ENCODE peak calls at places on chromosomes 3 and 15, in four cellular contexts. N is HCT116, R is fibroblast of lung, L is neural progenitor cell. B is an unnamed sample.

GRCh38 chr3:136042608-136043221 is 77.2 kb downstream of the PPP2R3A start:
- DNase-seq in N (peak), R (peak), L (peak), B (peak)

GRCh38 chr3:196055683-196056270 is 26.1 kb downstream of the TFRC start:
- DNase-seq in N (no peak), R (peak), L (no peak), B (peak)

GRCh38 chr3:8665407-8665896 is 20.9 kb upstream of the SSUH2 start:
- DNase-seq in N (no peak), R (no peak), L (no peak), B (no peak)

GRCh38 chr3:197600796-197601565 is 45.2 kb upstream of the BDH1 start:
- DNase-seq in N (no peak), R (peak), L (no peak), B (no peak)

GRCh38 chr15:47959617-47960398 is 161.0 kb upstream of the SLC24A5 start:
- DNase-seq in N (no peak), R (no peak), L (no peak), B (peak)

GRCh38 chr3:194380300-194380699 is 10.8 kb upstream of the LRRC15 start:
- DNase-seq in N (no peak), R (no peak), L (no peak), B (no peak)

GRCh38 chr3:12716605-12717121 is 42.4 kb downstream of the TMEM40 start:
- DNase-seq in N (no peak), R (peak), L (no peak), B (no peak)

GRCh38 chr3:112128843-112129727 is 4.0 kb downstream of the GCSAM start:
- DNase-seq in N (no peak), R (peak), L (peak), B (peak)

GRCh38 chr3:141412936-141413354 is 44.6 kb downstream of the ZBTB38 start:
- DNase-seq in N (no peak), R (peak), L (peak), B (peak)

GRCh38 chr3:129592362-129593150 is 13.9 kb downstream of the PLXND1 start:
- DNase-seq in N (no peak), R (peak), L (peak), B (peak)

GRCh38 chr3:43455233-43455632 is 166.6 kb downstream of the ANO10 start:
- DNase-seq in N (peak), R (peak), L (no peak), B (peak)

GRCh38 chr3:49415931-49416601 is 3.8 kb downstream of the TCTA start:
- DNase-seq in N (no peak), R (no peak), L (no peak), B (no peak)

GRCh38 chr3:194687638-194688206 is 2.0 kb downstream of the FAM43A start:
- DNase-seq in N (no peak), R (peak), L (peak), B (peak)

GRCh38 chr15:74432271-74432967 is 1.3 kb downstream of the SEMA7A start:
- DNase-seq in N (no peak), R (no peak), L (peak), B (no peak)

GRCh38 chr3:192409203-192409837 is 318.0 kb downstream of the FGF12 start:
- DNase-seq in N (no peak), R (peak), L (peak), B (peak)

GRCh38 chr3:61841111-61841845 is 279.9 kb downstream of the PTPRG start:
- DNase-seq in N (no peak), R (peak), L (no peak), B (no peak)

GRCh38 chr3:106683931-106684330 is 693.3 kb upstream of the CCDC54 start:
- DNase-seq in N (no peak), R (no peak), L (no peak), B (no peak)

GRCh38 chr3:52291508-52292181 is 4.0 kb downstream of the GLYCTK start:
- DNase-seq in N (no peak), R (no peak), L (peak), B (peak)

GRCh38 chr15:25242957-25243799 is 195.6 kb downstream of the UBE3A start:
- DNase-seq in N (no peak), R (no peak), L (no peak), B (no peak)

GRCh38 chr3:44995142-44995770 is 19.2 kb downstream of the EXOSC7 start:
- DNase-seq in N (no peak), R (peak), L (no peak), B (peak)

GRCh38 chr3:198107840-198108734 is 148.1 kb downstream of the LMLN start:
- DNase-seq in N (no peak), R (peak), L (peak), B (no peak)

GRCh38 chr3:45224824-45225464 is 1.1 kb downstream of the TMEM158 start:
- DNase-seq in N (no peak), R (peak), L (peak), B (peak)

GRCh38 chr3:42772670-42773408 is at the start of gene CCDC13:
- DNase-seq in N (no peak), R (peak), L (peak), B (peak)

GRCh38 chr3:113018461-113019181 is 27.8 kb downstream of the GTPBP8 start:
- DNase-seq in N (no peak), R (peak), L (peak), B (peak)

GRCh38 chr3:136778865-136779264 is 26.7 kb upstream of the STAG1 start:
- DNase-seq in N (no peak), R (no peak), L (no peak), B (no peak)

GRCh38 chr15:27844018-27844666 is 255.0 kb downstream of the OCA2 start:
- DNase-seq in N (no peak), R (peak), L (no peak), B (no peak)

GRCh38 chr3:52110502-52110901 is 43.7 kb downstream of the POC1A start:
- DNase-seq in N (no peak), R (no peak), L (no peak), B (no peak)

GRCh38 chr3:138082085-138082991 is 33.1 kb downstream of the DZIP1L start:
- DNase-seq in N (peak), R (peak), L (no peak), B (peak)

GRCh38 chr15:45703670-45704328 is 69.0 kb downstream of the SQOR start:
- DNase-seq in N (no peak), R (no peak), L (peak), B (peak)
- H3K4me2 ChIP-seq in N (no peak), R (peak), L (peak), B (peak)

DNA sequence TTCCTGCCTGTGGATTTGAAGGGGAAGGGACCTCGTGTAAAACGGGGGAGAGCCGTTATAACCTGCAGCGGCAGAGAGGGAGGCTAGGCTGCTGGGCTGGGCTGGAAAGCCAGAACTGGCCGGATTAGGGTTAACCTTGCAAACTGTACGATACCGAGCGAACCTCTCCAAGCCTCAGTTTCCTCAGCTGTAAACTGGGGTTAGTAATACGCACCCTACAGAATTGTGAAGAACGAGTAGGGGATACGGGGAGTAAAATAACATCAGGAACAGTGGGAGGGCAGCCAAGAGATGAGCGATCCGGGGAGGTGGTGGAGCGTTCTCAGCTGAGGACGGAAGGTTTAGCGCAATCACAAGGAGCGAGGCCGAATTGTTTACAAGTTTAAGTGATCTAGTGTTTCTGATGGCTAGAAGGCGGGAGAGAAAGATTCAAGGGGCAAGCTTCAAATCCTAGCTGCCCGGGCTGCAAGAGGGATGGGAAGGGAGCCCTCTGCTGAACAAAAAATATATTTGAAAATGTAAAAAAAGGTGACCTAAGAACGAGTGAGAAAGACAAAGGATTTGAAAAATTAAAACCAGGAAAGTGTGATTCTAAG is 768 bp upstream of the SEMA5B start:
- DNase-seq in N (peak), R (peak), L (peak), B (peak)
- TF ChIP-seq EZH2 in N (no peak), R (peak), L (no peak), B (no peak)

GRCh38 chr15:64746921-64747320 is 28.5 kb downstream of the RBPMS2 start:
- DNase-seq in N (no peak), R (no peak), L (no peak), B (no peak)
- H3K4me2 ChIP-seq in N (no peak), R (no peak), L (no peak), B (no peak)

DNA sequence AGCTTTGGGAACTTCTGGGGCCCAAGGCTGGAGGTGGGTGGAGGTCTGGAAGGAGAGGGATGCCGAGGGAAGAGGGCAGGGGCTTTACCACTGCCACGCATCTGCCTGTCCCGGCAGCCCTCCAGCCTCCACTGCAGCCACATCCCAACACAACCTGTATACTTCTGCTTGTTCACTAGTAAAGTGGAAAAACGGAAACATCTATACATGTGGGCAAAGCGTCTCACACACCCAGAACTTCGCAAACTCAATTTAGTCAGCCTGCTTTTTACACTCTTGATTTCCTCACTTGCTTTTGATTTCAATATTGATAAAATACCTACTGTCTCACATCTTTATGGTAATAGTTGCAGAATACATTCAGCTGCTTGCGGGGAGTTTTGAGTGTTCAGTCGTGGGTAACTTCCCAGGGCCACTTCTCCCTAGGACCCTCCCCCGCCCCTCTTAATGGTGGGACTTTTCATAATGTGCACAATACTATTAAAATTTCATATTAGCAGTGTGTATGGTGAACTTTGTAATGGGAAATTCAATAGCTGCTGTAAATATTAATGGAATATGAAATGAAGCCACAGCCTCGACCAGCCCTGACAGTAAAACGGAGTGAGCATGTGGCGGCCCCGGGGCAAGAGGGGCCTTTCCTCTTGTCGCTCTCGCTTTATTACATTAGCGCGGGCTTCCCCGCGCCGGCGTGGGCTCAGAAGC is 85.2 kb downstream of the NR2F2 start:
- DNase-seq in N (no peak), R (no peak), L (no peak), B (no peak)
- TF ChIP-seq EZH2 in N (no peak), R (no peak), L (no peak), B (peak)

GRCh38 chr3:152206243-152206642 is 62.5 kb upstream of the MBNL1 start:
- DNase-seq in N (no peak), R (no peak), L (no peak), B (no peak)

GRCh38 chr3:152203677-152204076 is 65.1 kb upstream of the MBNL1 start:
- DNase-seq in N (no peak), R (peak), L (no peak), B (no peak)

GRCh38 chr3:152202976-152203626 is 65.6 kb upstream of the MBNL1 start:
- DNase-seq in N (no peak), R (peak), L (no peak), B (no peak)

GRCh38 chr3:152205097-152205593 is 63.6 kb upstream of the MBNL1 start:
- DNase-seq in N (no peak), R (no peak), L (no peak), B (no peak)

GRCh38 chr3:152204218-152204617 is 64.5 kb upstream of the MBNL1 start:
- DNase-seq in N (no peak), R (no peak), L (no peak), B (no peak)
- H3K4me2 ChIP-seq in N (no peak), R (no peak), L (no peak), B (peak)

GRCh38 chr15:65420975-65421359 is 1.8 kb downstream of the IGDCC4 start:
- DNase-seq in N (no peak), R (no peak), L (no peak), B (no peak)

GRCh38 chr15:65418596-65418995 is 4.2 kb downstream of the IGDCC4 start:
- DNase-seq in N (no peak), R (no peak), L (no peak), B (no peak)

GRCh38 chr15:65423150-65423976 is 616 bp upstream of the IGDCC4 start:
- DNase-seq in N (no peak), R (no peak), L (peak), B (no peak)

GRCh38 chr15:65423977-65424679 is 1.4 kb upstream of the IGDCC4 start:
- DNase-seq in N (no peak), R (peak), L (no peak), B (no peak)

GRCh38 chr15:65421360-65422215 is 1.2 kb downstream of the IGDCC4 start:
- DNase-seq in N (no peak), R (peak), L (peak), B (peak)
- TF ChIP-seq EZH2 in N (no peak), R (peak), L (no peak), B (no peak)

DNA sequence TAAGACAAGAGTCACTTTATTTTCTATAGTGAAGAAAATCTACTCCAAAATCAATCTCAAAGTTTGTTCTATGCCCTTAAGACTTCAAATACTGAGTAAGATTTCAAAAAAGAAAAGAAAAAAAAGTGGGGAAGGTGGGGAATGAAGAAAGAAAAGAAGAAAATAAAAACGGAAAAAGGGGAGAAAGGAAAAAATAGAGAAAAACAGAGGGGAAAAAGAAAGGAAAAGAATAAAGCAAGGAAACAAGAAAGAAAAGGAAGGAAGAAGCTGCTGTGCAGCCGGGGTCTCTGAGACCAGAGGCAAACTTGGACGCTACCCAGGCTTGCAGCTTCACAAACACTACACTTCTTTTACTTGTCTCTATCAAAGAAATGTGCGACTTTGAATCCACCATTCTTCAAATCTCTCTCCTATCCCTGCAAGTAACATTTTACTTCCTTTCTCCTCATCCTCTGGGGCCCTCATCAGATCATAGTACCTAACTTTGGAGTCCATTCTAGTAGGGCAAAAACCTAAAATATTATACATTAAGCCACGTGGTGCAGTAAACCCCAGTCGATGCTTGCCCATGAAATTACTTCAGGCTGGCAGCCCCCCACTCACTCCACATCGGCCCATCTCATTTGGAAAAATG is 279.8 kb downstream of the FOXP1 start:
- DNase-seq in N (no peak), R (peak), L (no peak), B (no peak)
- H3K4me2 ChIP-seq in N (no peak), R (no peak), L (peak), B (peak)

DNA sequence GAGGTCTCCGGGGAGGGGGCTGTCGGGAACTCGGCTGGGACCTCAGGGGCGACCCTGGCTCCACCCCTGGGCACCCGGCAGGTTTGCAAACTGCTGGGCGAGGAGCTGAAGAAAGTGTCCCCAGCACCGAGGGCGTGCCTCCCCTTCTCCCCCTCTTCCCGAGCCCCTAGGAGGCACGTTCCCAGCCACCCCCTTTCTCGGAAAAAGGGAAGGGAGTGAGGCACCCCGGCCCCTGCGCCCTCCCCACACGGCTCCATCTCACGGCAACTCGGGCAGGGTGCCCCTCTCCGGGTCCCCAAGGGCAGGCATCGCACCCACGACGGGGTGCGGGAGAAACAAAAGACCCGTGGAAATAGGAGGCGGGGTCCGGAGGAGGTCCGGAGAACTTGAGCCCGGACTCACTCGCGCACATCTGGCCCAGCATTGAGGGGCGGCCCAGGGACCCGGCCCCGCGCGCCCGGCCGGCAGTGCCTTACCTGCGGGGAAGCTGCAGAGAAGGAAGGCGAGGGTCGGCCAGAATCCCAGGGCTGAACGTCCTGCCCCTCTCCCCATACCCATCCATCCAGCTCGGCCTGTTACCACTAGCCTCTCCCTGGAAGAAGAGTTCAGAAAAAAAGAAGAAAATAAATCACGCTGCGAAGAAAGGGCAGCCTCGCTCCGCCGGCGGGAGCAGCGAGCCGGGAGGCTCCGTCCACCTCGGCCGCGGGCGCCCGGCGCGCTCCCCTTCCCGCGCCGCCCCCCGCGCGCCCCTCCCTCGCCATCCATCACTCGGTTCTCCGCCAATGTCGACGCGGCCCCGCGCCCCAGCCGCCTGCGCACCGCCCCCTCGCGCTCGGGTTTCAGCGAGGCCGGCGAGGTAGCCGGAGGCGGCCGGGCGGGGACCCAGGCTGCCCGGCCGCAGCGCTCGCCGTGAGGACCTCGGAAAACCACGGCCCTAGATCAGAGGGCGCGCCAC is 16.3 kb downstream of the RGMA start:
- DNase-seq in N (peak), R (peak), L (peak), B (peak)
- TF ChIP-seq EZH2 in N (no peak), R (no peak), L (no peak), B (no peak)

DNA sequence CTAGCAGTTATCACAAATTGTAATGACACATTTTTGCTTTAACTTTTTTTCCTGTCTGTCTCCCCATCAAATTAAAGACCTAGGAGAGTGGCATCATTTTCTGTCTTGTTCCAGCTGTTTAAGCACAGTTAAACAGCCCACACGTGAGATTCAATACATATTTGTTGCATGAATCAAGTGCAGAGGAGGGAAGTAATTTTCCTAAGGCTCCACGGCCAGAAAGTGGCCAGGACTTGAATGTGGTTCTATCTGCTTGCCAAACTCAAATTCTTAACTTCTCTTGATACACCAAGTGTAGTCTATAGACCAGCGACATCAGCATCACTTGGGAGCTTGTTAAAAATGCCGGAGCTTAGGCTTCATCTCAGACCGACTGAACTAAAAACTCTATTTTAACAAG is 724.8 kb upstream of the CFAP20DC start:
- DNase-seq in N (no peak), R (peak), L (no peak), B (no peak)
- H3K4me2 ChIP-seq in N (peak), R (no peak), L (no peak), B (no peak)